ENCODE peak calls at places on chromosome 14, in six cellular contexts. T is C1 segment of cervical spinal cord; R is fibroblast of lung; H is CD4-positive, alpha-beta T cell; Q is HCT116; E is NCI-H1417. D is an unnamed sample.

GRCh38 chr14:99198746-99199145 is 73.3 kb downstream of the BCL11B start:
- DNase-seq in T (no peak), R (no peak), H (no peak), Q (no peak), E (no peak), D (no peak)

GRCh38 chr14:95495538-95496025 is 20.9 kb downstream of the SYNE3 start:
- DNase-seq in T (no peak), R (no peak), H (no peak), Q (no peak), E (no peak), D (no peak)

GRCh38 chr14:93715279-93715927 is 72.9 kb downstream of the PRIMA1 start:
- DNase-seq in T (no peak), R (no peak), H (no peak), Q (no peak), E (no peak), D (no peak)

GRCh38 chr14:68783408-68784297 is 9.2 kb downstream of the ZFP36L1 start:
- DNase-seq in T (no peak), R (no peak), H (no peak), Q (no peak), E (no peak), D (no peak)

GRCh38 chr14:71137536-71138235 is 230.4 kb downstream of the PCNX1 start:
- DNase-seq in T (no peak), R (no peak), H (no peak), Q (no peak), E (no peak), D (no peak)

GRCh38 chr14:61147369-61147897 is 133.7 kb downstream of the TMEM30B start:
- DNase-seq in T (no peak), R (peak; percentile 84), H (no peak), Q (no peak), E (no peak), D (no peak)

GRCh38 chr14:70168401-70168800 is 20.4 kb downstream of the SLC8A3 start:
- DNase-seq in T (no peak), R (no peak), H (no peak), Q (no peak), E (no peak), D (no peak)

GRCh38 chr14:22791302-22791701 is 23.9 kb downstream of the SLC7A7 start:
- DNase-seq in T (no peak), R (peak; percentile 84), H (no peak), Q (no peak), E (no peak), D (no peak)

GRCh38 chr14:99516156-99517045 is 35.2 kb downstream of the CCNK start:
- DNase-seq in T (no peak), R (no peak), H (no peak), Q (no peak), E (no peak), D (peak; percentile 4)

GRCh38 chr14:52351561-52352491 is 37.7 kb downstream of the PTGER2 start:
- DNase-seq in T (no peak), R (peak; percentile 76), H (no peak), Q (no peak), E (no peak), D (no peak)

GRCh38 chr14:40983604-40984003 is 623.1 kb upstream of the LRFN5 start:
- DNase-seq in T (no peak), R (peak; percentile 35), H (no peak), Q (no peak), E (no peak), D (no peak)

GRCh38 chr14:101188571-101188915 is 285.0 kb upstream of the RTL1 start:
- DNase-seq in T (no peak), R (no peak), H (no peak), Q (no peak), E (no peak), D (peak; percentile 42)

GRCh38 chr14:27090716-27091115 is 492.9 kb upstream of the NOVA1 start:
- DNase-seq in T (no peak), R (no peak), H (no peak), Q (no peak), E (no peak), D (no peak)

GRCh38 chr14:92997343-92998061 is 74.6 kb downstream of the CHGA start:
- DNase-seq in T (no peak), R (no peak), H (no peak), Q (no peak), E (no peak), D (peak; percentile 7)

GRCh38 chr14:90489306-90489705 is 92.5 kb downstream of the CALM1 start:
- DNase-seq in T (no peak), R (no peak), H (no peak), Q (no peak), E (no peak), D (no peak)

GRCh38 chr14:75562494-75562893 is 15.9 kb upstream of the FLVCR2 start:
- DNase-seq in T (no peak), R (no peak), H (no peak), Q (no peak), E (no peak), D (no peak)

GRCh38 chr14:96501383-96501745 is 818 bp upstream of the PAPOLA start:
- DNase-seq in T (peak; percentile 38), R (no peak), H (peak; percentile 4), Q (no peak), E (no peak), D (no peak)

GRCh38 chr14:69038449-69039286 is 59.6 kb upstream of the ACTN1 start:
- DNase-seq in T (no peak), R (peak; percentile 91), H (no peak), Q (no peak), E (no peak), D (no peak)